ENCODE peak calls at places on chromosomes 5 and 9, in six cellular contexts. Z, S, B, I, X and E are unnamed samples. For H3K4me1, the result is how much of the 10 kb centered on the place peaks cover.

GRCh38 chr9:70566066-70566465 is 151.6 kb upstream of the KLF9 start:
- DNase-seq in X (no peak), I (no peak), S (no peak), Z (no peak), B (no peak), E (no peak)

GRCh38 chr9:137454145-137454505 is 5.0 kb downstream of the NSMF start:
- DNase-seq in I (peak), X (peak), S (no peak), B (peak), Z (no peak), E (peak)

GRCh38 chr9:94864862-94865435 is 138.4 kb downstream of the AOPEP start:
- DNase-seq in S (peak), Z (no peak), B (no peak), X (no peak), I (no peak), E (no peak)

GRCh38 chr5:179276838-179277395 is 68.3 kb downstream of the ADAMTS2 start:
- DNase-seq in I (no peak), B (no peak), S (no peak), X (no peak), Z (no peak), E (peak)

GRCh38 chr9:79524266-79524665 is 47.5 kb upstream of the TLE4 start:
- DNase-seq in B (no peak), S (peak), I (no peak), Z (peak), X (no peak), E (no peak)

GRCh38 chr9:83981126-83981871 is 694 bp downstream of the RMI1 start:
- DNase-seq in Z (peak), S (peak), B (no peak), I (no peak), X (no peak), E (no peak)

GRCh38 chr9:5549671-5550650 is 39.6 kb downstream of the PDCD1LG2 start:
- DNase-seq in X (no peak), B (no peak), S (peak), I (no peak), Z (peak), E (no peak)

GRCh38 chr9:90007516-90008430 is 403.0 kb downstream of the GADD45G start:
- DNase-seq in X (no peak), Z (peak), I (no peak), B (no peak), S (peak), E (no peak)

GRCh38 chr9:74500584-74500924 is 3.4 kb downstream of the RORB start:
- DNase-seq in B (no peak), X (peak), Z (no peak), S (no peak), I (no peak), E (no peak)

GRCh38 chr5:28014779-28015178 is 976.4 kb upstream of the CDH9 start:
- DNase-seq in I (no peak), X (no peak), B (no peak), Z (peak), S (no peak), E (no peak)

GRCh38 chr9:127767909-127768331 is 10.5 kb downstream of the SH2D3C start:
- DNase-seq in B (no peak), S (peak), Z (no peak), I (no peak), X (no peak), E (no peak)

GRCh38 chr5:177336112-177336511 is 15.4 kb downstream of the LMAN2 start:
- DNase-seq in I (no peak), X (no peak), Z (no peak), B (no peak), S (no peak), E (no peak)

GRCh38 chr5:1726469-1726865 is 73.2 kb downstream of the MRPL36 start:
- DNase-seq in S (no peak), X (no peak), Z (no peak), B (no peak), I (no peak), E (peak)

DNA sequence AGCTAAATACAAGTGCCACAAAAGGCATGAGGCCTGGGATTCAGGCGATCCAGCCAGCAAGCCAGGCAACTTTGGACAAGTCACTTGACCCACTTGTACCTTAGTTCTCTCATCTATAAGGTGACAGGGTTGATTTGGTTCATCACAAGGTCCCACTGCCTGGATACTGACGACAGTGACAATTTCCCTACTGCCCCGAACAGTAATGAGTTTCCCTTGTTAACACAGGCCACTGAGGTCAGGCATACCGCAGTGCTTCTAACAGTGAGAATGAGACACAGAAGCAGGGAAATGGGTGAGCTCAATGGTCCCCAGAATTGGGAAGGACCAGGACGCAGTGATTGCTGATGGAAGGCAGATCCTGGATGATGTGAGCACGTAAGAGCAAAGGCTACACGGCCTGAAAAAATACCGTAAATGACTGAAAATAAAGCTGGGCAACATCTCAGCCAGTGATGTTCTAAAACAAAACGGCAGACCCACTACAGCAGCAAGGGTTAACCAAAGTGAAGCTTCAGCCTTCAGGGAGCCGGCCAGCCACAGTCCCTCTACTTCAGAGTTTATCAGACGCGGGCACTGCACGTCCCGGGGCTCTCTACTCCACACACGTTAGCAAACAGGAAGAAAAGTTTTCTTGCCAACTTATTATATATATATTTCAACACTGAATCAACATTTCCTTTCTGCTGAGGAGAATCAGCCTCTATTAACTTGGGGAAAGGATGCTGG is 846 bp downstream of the MGAT1 start:
- DNase-seq in S (no peak), X (no peak), I (no peak), B (peak), Z (no peak), E (no peak)
- H3K4me1 ChIP-seq in S (under half), X (under half), I (half or more), B (under half), Z (half or more), E (under half)

GRCh38 chr5:172685036-172685435 is 44.0 kb downstream of the NEURL1B start:
- DNase-seq in I (no peak), B (no peak), S (no peak), X (no peak), Z (no peak), E (peak)
- H3K27ac ChIP-seq in I (no peak), B (no peak), S (no peak), X (no peak), Z (no peak), E (no peak)

GRCh38 chr5:159096555-159097460 is 2.9 kb downstream of the EBF1 start:
- DNase-seq in B (no peak), X (peak), I (no peak), S (no peak), Z (no peak), E (peak)
- H3K4me3 ChIP-seq in B (peak), X (no peak), I (peak), S (no peak), Z (no peak), E (peak)

GRCh38 chr5:87329114-87329513 is 61.4 kb downstream of the RASA1 start:
- DNase-seq in X (no peak), I (no peak), B (no peak), Z (no peak), S (no peak), E (no peak)
- H3K4me1 ChIP-seq in X (under half), I (under half), B (under half), Z (under half), S (under half), E (under half)

GRCh38 chr5:55456216-55456895 is 78.4 kb downstream of the PLPP1 start:
- DNase-seq in I (no peak), B (no peak), S (peak), Z (peak), X (no peak), E (no peak)
- H3K27ac ChIP-seq in I (no peak), B (no peak), S (no peak), Z (no peak), X (no peak), E (no peak)

DNA sequence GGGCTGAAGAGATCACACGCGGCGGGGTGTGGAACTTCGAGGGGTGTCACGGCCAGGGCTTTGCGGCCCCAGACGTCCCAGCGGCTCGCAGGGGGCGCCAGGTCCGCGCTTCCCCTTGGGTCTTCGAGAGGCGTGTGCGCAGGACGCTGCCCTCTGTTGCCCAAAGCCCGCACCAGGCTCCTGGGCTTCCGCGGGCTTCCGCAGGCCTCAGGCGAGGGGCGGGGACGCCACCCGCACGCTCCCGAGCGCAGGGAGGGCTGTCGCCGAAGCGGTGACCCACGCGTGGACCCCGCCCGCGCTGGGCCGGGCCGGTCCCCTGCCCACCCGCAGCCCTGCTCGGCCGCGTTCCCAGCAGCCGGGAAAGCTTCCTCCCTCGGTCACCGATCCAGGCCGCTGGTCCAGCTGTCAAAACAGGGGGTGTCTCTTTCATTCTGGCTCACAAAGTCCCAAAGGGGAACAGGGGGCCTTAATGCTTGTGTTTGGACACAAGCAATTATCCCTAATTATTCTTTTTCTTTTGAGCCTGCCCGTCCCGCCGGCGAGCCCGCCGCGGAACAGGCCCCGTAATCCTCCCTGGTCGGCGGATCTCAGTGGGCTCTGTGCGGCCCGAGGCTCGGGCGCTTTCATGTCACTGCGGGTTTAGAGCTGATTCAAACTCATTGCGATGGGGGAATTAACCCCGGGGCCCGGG is 60.6 kb downstream of the TMEM174 start:
- DNase-seq in I (peak), Z (no peak), B (no peak), X (peak), S (no peak), E (peak)
- H3K4me3 ChIP-seq in I (peak), Z (no peak), B (peak), X (peak), S (no peak), E (peak)

GRCh38 chr5:51194626-51195025 is 188.6 kb upstream of the ISL1 start:
- DNase-seq in S (no peak), I (no peak), X (no peak), Z (no peak), B (no peak), E (no peak)
- H3K4me1 ChIP-seq in S (under half), I (under half), X (under half), Z (under half), B (under half), E (under half)